ENCODE peak calls at places on chromosomes 11 and 22, in ten cellular contexts. M is osteoblast, W is stomach, E is dorsolateral prefrontal cortex, S is cardiac fibroblast, V is AG04450, K is pancreas, H is choroid plexus epithelial cell, Y is esophagus squamous epithelium, O is AG10803. A is an unnamed sample.

GRCh38 chr11:18588297-18589252 is at the start of gene UEVLD:
- DNase-seq in M (peak), W (peak), E (peak), S (peak), V (peak), K (peak), H (peak), Y (no peak), O (peak), A (peak)

GRCh38 chr11:86931965-86932332 is 23.2 kb downstream of the FZD4 start:
- DNase-seq in M (peak), W (no peak), E (no peak), S (peak), V (no peak), K (no peak), H (peak), Y (no peak), O (no peak), A (no peak)

GRCh38 chr11:58596621-58597020 is 17.8 kb downstream of the ZFP91 start:
- DNase-seq in M (no peak), W (no peak), E (no peak), S (no peak), V (no peak), K (no peak), H (no peak), Y (no peak), O (peak), A (no peak)

GRCh38 chr11:8717876-8718753 is 35.5 kb downstream of the RPL27A start:
- DNase-seq in M (peak), W (peak), E (peak), S (peak), V (peak), K (peak), H (peak), Y (no peak), O (peak), A (peak)

GRCh38 chr11:112044961-112045360 is 19.8 kb downstream of the DLAT start:
- DNase-seq in M (no peak), W (no peak), E (no peak), S (no peak), V (no peak), K (peak), H (no peak), Y (no peak), O (no peak), A (no peak)

GRCh38 chr22:33227791-33228190 is 169.6 kb upstream of the SYN3 start:
- DNase-seq in M (no peak), W (no peak), E (no peak), S (no peak), V (no peak), K (no peak), H (no peak), Y (no peak), O (no peak), A (no peak)

GRCh38 chr11:57903441-57904123 is 120.1 kb upstream of the OR9Q1 start:
- DNase-seq in M (no peak), W (peak), E (peak), S (peak), V (no peak), K (peak), H (no peak), Y (no peak), O (peak), A (no peak)

GRCh38 chr11:69657911-69658605 is 17.1 kb downstream of the LTO1 start:
- DNase-seq in M (peak), W (no peak), E (no peak), S (no peak), V (no peak), K (no peak), H (peak), Y (no peak), O (peak), A (no peak)

GRCh38 chr11:96337541-96338530 is 5.2 kb downstream of the MAML2 start:
- DNase-seq in M (no peak), W (no peak), E (no peak), S (peak), V (no peak), K (no peak), H (peak), Y (no peak), O (peak), A (no peak)

GRCh38 chr22:37162221-37163095 is 12.7 kb upstream of the IL2RB start:
- DNase-seq in M (peak), W (no peak), E (no peak), S (no peak), V (no peak), K (no peak), H (peak), Y (no peak), O (no peak), A (peak)

GRCh38 chr11:1178201-1178885 is 20.6 kb downstream of the MUC5AC start:
- DNase-seq in M (no peak), W (no peak), E (no peak), S (no peak), V (no peak), K (no peak), H (no peak), Y (no peak), O (no peak), A (no peak)

GRCh38 chr11:3967695-3968094 is 112.2 kb downstream of the STIM1 start:
- DNase-seq in M (no peak), W (no peak), E (no peak), S (no peak), V (no peak), K (no peak), H (no peak), Y (no peak), O (no peak), A (no peak)

GRCh38 chr22:29194269-29194668 is 11.4 kb upstream of the EMID1 start:
- DNase-seq in M (no peak), W (no peak), E (no peak), S (no peak), V (no peak), K (no peak), H (no peak), Y (no peak), O (no peak), A (no peak)

GRCh38 chr11:111336582-111337256 is 38.4 kb downstream of the POU2AF3 start:
- DNase-seq in M (no peak), W (no peak), E (no peak), S (peak), V (no peak), K (no peak), H (peak), Y (no peak), O (peak), A (no peak)

GRCh38 chr11:69348414-69349235 is 54.7 kb downstream of the MYEOV start:
- DNase-seq in M (no peak), W (no peak), E (no peak), S (no peak), V (no peak), K (peak), H (no peak), Y (no peak), O (no peak), A (no peak)

GRCh38 chr11:11148598-11148997 is 204.5 kb downstream of the CSNK2A3 start:
- DNase-seq in M (no peak), W (no peak), E (no peak), S (no peak), V (no peak), K (no peak), H (no peak), Y (no peak), O (no peak), A (no peak)

GRCh38 chr11:30017467-30017895 is 651 bp upstream of the KCNA4 start:
- DNase-seq in M (no peak), W (no peak), E (no peak), S (no peak), V (no peak), K (no peak), H (no peak), Y (no peak), O (no peak), A (no peak)

GRCh38 chr11:119995730-119996491 is 142.0 kb downstream of the TRIM29 start:
- DNase-seq in M (no peak), W (no peak), E (no peak), S (no peak), V (no peak), K (no peak), H (no peak), Y (no peak), O (no peak), A (no peak)

GRCh38 chr22:25680949-25681348 is 61.0 kb upstream of the MYO18B start:
- DNase-seq in M (no peak), W (no peak), E (no peak), S (no peak), V (no peak), K (no peak), H (no peak), Y (no peak), O (no peak), A (no peak)

GRCh38 chr11:115965754-115966504 is 461.7 kb upstream of the CADM1 start:
- DNase-seq in M (no peak), W (no peak), E (no peak), S (no peak), V (no peak), K (no peak), H (no peak), Y (no peak), O (no peak), A (no peak)

GRCh38 chr22:45672564-45673481 is 1.2 kb downstream of the ATXN10 start:
- DNase-seq in M (no peak), W (no peak), E (no peak), S (peak), V (no peak), K (no peak), H (no peak), Y (no peak), O (no peak), A (no peak)

GRCh38 chr11:14386895-14387480 is 28.0 kb upstream of the RRAS2 start:
- DNase-seq in M (peak), W (no peak), E (peak), S (peak), V (no peak), K (no peak), H (peak), Y (no peak), O (peak), A (no peak)

GRCh38 chr22:40203568-40203967 is 25.8 kb downstream of the TNRC6B start:
- DNase-seq in M (peak), W (no peak), E (no peak), S (peak), V (no peak), K (no peak), H (peak), Y (no peak), O (peak), A (no peak)

GRCh38 chr11:8545698-8546366 is 48.2 kb downstream of the STK33 start:
- DNase-seq in M (no peak), W (no peak), E (no peak), S (peak), V (no peak), K (no peak), H (no peak), Y (no peak), O (no peak), A (no peak)

GRCh38 chr11:65422633-65423515 is at the start of gene NEAT1:
- DNase-seq in M (no peak), W (peak), E (peak), S (peak), V (no peak), K (peak), H (peak), Y (peak), O (peak), A (peak)

GRCh38 chr11:101686514-101686913 is 102.7 kb upstream of the TRPC6 start:
- DNase-seq in M (peak), W (no peak), E (no peak), S (peak), V (no peak), K (no peak), H (peak), Y (no peak), O (peak), A (no peak)

GRCh38 chr11:36672815-36673450 is 74.9 kb upstream of the RAG2 start:
- DNase-seq in M (peak), W (no peak), E (no peak), S (peak), V (peak), K (no peak), H (peak), Y (no peak), O (peak), A (no peak)

GRCh38 chr11:70662691-70663098 is 264.4 kb downstream of the CTTN start:
- DNase-seq in M (peak), W (no peak), E (no peak), S (no peak), V (no peak), K (no peak), H (no peak), Y (no peak), O (no peak), A (no peak)

GRCh38 chr11:121958978-121959340 is 157.1 kb downstream of the BLID start:
- DNase-seq in M (no peak), W (no peak), E (no peak), S (no peak), V (no peak), K (no peak), H (no peak), Y (no peak), O (peak), A (no peak)

GRCh38 chr11:83306385-83307080 is 20.4 kb upstream of the CCDC90B start:
- DNase-seq in M (peak), W (no peak), E (no peak), S (no peak), V (no peak), K (no peak), H (no peak), Y (no peak), O (no peak), A (no peak)
- TF ChIP-seq CTCF in M (no peak), W (no peak), E (no peak), S (no peak), V (no peak), K (no peak), H (no peak), Y (no peak), O (no peak), A (no peak)

GRCh38 chr11:92399702-92400101 is 175.1 kb downstream of the FAT3 start:
- DNase-seq in M (no peak), W (no peak), E (no peak), S (no peak), V (no peak), K (no peak), H (peak), Y (no peak), O (no peak), A (no peak)
- TF ChIP-seq CTCF in M (peak), W (no peak), E (no peak), S (no peak), V (peak), K (no peak), H (peak), Y (no peak), O (no peak), A (no peak)

DNA sequence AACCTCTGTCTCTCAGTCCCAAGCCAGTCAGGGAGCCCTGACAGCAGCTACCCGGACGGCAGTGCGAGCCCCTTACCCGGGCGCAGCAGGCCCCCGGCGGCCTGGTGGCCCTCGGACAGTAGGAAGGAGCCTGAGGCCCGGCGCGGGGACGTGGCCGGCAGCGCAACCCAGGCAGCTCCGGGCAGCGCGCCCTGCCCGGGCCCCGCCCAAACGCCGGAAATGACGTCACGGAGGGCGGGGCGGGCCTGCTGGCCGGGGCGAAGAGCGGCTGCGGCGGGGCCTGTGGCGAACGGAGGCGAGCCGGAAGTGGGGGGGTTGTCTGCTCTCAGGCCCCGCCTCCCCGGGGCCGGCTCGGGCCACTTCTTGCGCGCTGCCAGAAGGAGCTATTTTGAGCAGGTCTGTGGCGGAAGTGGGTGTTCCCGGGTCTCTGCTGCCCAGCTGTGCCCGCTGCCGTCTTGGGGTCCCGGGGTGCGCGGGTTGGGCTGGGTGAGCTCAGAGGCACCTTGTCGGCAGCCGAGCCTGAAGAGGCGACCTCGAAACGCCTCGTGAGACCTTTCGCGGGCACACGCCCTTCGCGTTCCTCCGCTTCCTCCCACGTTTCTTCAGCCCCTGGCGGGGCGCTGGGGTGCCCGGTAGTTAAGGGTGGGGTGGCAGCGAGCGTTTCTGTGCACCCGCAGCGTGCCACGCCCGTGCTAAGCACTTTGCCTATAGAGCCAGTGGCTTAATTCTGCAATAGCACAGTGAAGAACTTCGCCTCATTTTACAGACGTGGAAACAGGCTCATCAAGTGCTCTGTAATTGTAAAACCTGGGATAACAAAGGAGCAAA is at the start of gene C11orf24:
- DNase-seq in M (peak), W (peak), E (peak), S (peak), V (peak), K (peak), H (peak), Y (peak), O (peak), A (peak)
- TF ChIP-seq CTCF in M (no peak), W (no peak), E (no peak), S (no peak), V (no peak), K (no peak), H (peak), Y (no peak), O (no peak), A (no peak)

GRCh38 chr11:123357990-123358827 is 71.9 kb upstream of the GRAMD1B start:
- DNase-seq in M (no peak), W (no peak), E (peak), S (peak), V (no peak), K (no peak), H (peak), Y (no peak), O (peak), A (no peak)
- TF ChIP-seq CTCF in M (no peak), W (no peak), E (no peak), S (no peak), V (no peak), K (no peak), H (peak), Y (no peak), O (peak), A (no peak)

DNA sequence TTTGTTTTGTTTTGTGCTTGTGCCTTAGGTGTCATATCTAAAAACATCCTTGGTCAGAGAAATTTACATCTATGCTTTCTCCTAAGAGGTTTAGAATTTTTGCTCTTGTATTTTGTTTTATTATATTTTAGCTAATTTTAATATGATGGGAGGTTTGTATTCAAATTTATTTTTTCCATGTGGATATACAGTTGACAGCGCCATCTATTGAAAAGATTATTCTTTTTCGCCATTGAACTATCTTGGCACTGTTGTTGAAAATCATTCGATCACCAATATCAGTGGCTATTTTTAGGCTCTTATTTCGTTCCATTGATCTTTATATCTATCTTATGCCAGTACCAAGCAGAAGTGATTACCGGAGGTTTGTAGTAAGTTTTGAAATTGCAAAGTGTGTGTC is 510.3 kb downstream of the BRD1 start:
- DNase-seq in M (no peak), W (no peak), E (no peak), S (no peak), V (no peak), K (no peak), H (no peak), Y (no peak), O (no peak), A (no peak)
- TF ChIP-seq CTCF in M (no peak), W (no peak), E (no peak), S (no peak), V (no peak), K (no peak), H (no peak), Y (no peak), O (no peak), A (no peak)

GRCh38 chr11:64246874-64247728 is at the start of gene PPP1R14B:
- DNase-seq in M (peak), W (peak), E (peak), S (peak), V (peak), K (peak), H (peak), Y (peak), O (peak), A (peak)
- TF ChIP-seq CTCF in M (no peak), W (no peak), E (no peak), S (no peak), V (peak), K (peak), H (peak), Y (no peak), O (no peak), A (no peak)

GRCh38 chr11:20342347-20343279 is 20.9 kb upstream of the HTATIP2 start:
- DNase-seq in M (no peak), W (no peak), E (peak), S (no peak), V (no peak), K (no peak), H (no peak), Y (no peak), O (no peak), A (no peak)

GRCh38 chr11:20336056-20336455 is 27.5 kb upstream of the HTATIP2 start:
- DNase-seq in M (no peak), W (no peak), E (no peak), S (no peak), V (no peak), K (no peak), H (no peak), Y (no peak), O (no peak), A (no peak)

DNA sequence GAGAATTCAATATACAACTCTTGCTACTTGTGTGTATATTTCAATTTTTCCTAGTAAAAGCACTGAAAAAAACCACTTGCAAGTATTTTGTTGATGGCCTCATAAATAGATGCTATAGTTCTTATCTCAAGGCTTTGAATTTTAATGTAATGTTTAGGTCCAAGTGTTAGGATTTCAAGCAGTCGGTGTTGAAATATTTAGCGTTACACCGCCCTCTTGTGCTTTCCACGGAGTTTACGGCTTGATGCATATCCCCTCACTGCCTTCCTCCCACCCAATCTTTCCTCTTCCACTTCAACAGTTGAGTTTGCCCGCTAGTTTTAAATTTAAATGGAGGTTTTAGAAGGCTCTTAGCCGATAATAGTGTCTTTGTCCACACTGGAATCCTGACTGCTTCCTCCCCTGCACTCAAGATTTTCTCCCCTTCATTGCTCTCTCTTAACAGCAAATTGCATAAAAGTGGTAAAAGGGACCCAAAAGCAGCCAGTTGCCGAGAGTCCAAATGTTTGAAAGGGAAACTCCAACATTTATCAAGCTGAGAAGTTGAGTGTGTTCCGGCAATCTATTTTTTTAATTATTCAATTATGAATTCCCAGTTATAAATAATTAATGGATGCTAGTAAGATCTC is 25.9 kb upstream of the HTATIP2 start:
- DNase-seq in M (peak), W (no peak), E (no peak), S (peak), V (no peak), K (no peak), H (peak), Y (no peak), O (no peak), A (no peak)
- TF ChIP-seq CTCF in M (peak), W (no peak), E (peak), S (peak), V (peak), K (no peak), H (peak), Y (no peak), O (peak), A (no peak)

A was measured in activated B cell treated with CpG ODN at 0.5 μM for 24 hours.